ENCODE peak calls at places on chromosomes 6 and 20, in six cellular contexts. N is LoVo; K is lower lobe of right lung; Q is CD4-positive, alpha-beta memory T cell; P is heart right ventricle; U is T47D. V is an unnamed sample.

GRCh38 chr20:46931699-46932098 is 37.1 kb downstream of the EYA2 start:
- DNase-seq in N (no peak), K (no peak), Q (no peak), P (no peak), U (no peak), V (peak; percentile 49)

GRCh38 chr20:22438926-22439325 is 145.4 kb downstream of the FOXA2 start:
- DNase-seq in N (no peak), K (no peak), Q (no peak), P (no peak), U (no peak), V (no peak)

GRCh38 chr6:63478751-63479150 is 93.5 kb upstream of the LOC128125822 start:
- DNase-seq in N (no peak), K (no peak), Q (no peak), P (no peak), U (no peak), V (no peak)

GRCh38 chr6:13866291-13866690 is 51.9 kb upstream of the MCUR1 start:
- DNase-seq in N (no peak), K (no peak), Q (no peak), P (no peak), U (no peak), V (no peak)

GRCh38 chr6:138222901-138223546 is 4.7 kb upstream of the PBOV1 start:
- DNase-seq in N (no peak), K (no peak), Q (no peak), P (no peak), U (no peak), V (no peak)

GRCh38 chr6:89954721-89955148 is 60.5 kb downstream of the GJA10 start:
- DNase-seq in N (no peak), K (no peak), Q (peak; percentile 47), P (no peak), U (no peak), V (no peak)

GRCh38 chr6:108526739-108527174 is 34.0 kb upstream of the FOXO3 start:
- DNase-seq in N (peak; percentile 54), K (no peak), Q (peak; percentile 16), P (no peak), U (peak; percentile 11), V (no peak)

GRCh38 chr6:56400273-56400672 is 152.9 kb upstream of the COL21A1 start:
- DNase-seq in N (peak; percentile 11), K (no peak), Q (no peak), P (no peak), U (no peak), V (no peak)

GRCh38 chr6:92848901-92849300 is 570.5 kb downstream of the EPHA7 start:
- DNase-seq in N (no peak), K (no peak), Q (no peak), P (no peak), U (no peak), V (no peak)

GRCh38 chr20:35093245-35093884 is 758 bp upstream of the TRPC4AP start:
- DNase-seq in N (peak; percentile 61), K (no peak), Q (no peak), P (no peak), U (no peak), V (no peak)